ENCODE peak calls at places on chromosomes 4 and X, in five cellular contexts. One of them, this sample, is unnamed.

GRCh38 chr4:40516651-40517050 is 113.0 kb downstream of the RBM47 start:
- DNase-seq in IMR-90: no peak
- DNase-seq in body of pancreas: no peak
- DNase-seq in ovary: no peak
- DNase-seq in adrenal gland: no peak
- DNase-seq in this sample: no peak

GRCh38 chr4:179625391-179625790 is 2183.2 kb upstream of the AGA start:
- DNase-seq in IMR-90: peak; percentile 91
- DNase-seq in adrenal gland: no peak
- DNase-seq in ovary: no peak
- DNase-seq in body of pancreas: no peak
- DNase-seq in this sample: no peak

GRCh38 chrX:114581528-114582263 is 2.2 kb upstream of the HTR2C start:
- DNase-seq in adrenal gland: no peak
- DNase-seq in body of pancreas: no peak
- DNase-seq in ovary: no peak
- DNase-seq in IMR-90: no peak
- DNase-seq in this sample: no peak

GRCh38 chr4:40585201-40585789 is 44.4 kb downstream of the RBM47 start:
- DNase-seq in IMR-90: no peak
- DNase-seq in adrenal gland: no peak
- DNase-seq in ovary: no peak
- DNase-seq in body of pancreas: no peak
- DNase-seq in this sample: no peak

GRCh38 chr4:96602661-96603060 is 762.8 kb downstream of the PDHA2 start:
- DNase-seq in adrenal gland: no peak
- DNase-seq in ovary: no peak
- DNase-seq in body of pancreas: no peak
- DNase-seq in IMR-90: no peak
- DNase-seq in this sample: no peak

GRCh38 chrX:21949689-21950088 is 9.2 kb downstream of the SMS start:
- DNase-seq in IMR-90: no peak
- DNase-seq in ovary: no peak
- DNase-seq in adrenal gland: no peak
- DNase-seq in body of pancreas: no peak
- DNase-seq in this sample: no peak

GRCh38 chrX:108070891-108071290 is 20.5 kb downstream of the PSMD10 start:
- DNase-seq in body of pancreas: no peak
- DNase-seq in ovary: no peak
- DNase-seq in adrenal gland: no peak
- DNase-seq in IMR-90: peak; percentile 88
- DNase-seq in this sample: no peak

GRCh38 chr4:108060164-108060563 is 70.5 kb downstream of the HADH start:
- DNase-seq in ovary: no peak
- DNase-seq in IMR-90: peak; percentile 46
- DNase-seq in body of pancreas: no peak
- DNase-seq in adrenal gland: peak; percentile 34
- DNase-seq in this sample: no peak

GRCh38 chrX:139052461-139052860 is 340.9 kb upstream of the FGF13 start:
- DNase-seq in IMR-90: no peak
- DNase-seq in body of pancreas: no peak
- DNase-seq in adrenal gland: no peak
- DNase-seq in ovary: no peak
- DNase-seq in this sample: no peak

GRCh38 chr4:135123632-135124031 is 922.0 kb upstream of the PABPC4L start:
- DNase-seq in ovary: no peak
- DNase-seq in IMR-90: no peak
- DNase-seq in body of pancreas: no peak
- DNase-seq in adrenal gland: no peak
- DNase-seq in this sample: no peak

GRCh38 chr4:100009490-100009889 is 59.4 kb upstream of the H2AZ1 start:
- DNase-seq in adrenal gland: no peak
- DNase-seq in ovary: no peak
- DNase-seq in body of pancreas: no peak
- DNase-seq in IMR-90: no peak
- DNase-seq in this sample: no peak

GRCh38 chr4:136558940-136559494 is 973.3 kb downstream of the PCDH18 start:
- DNase-seq in ovary: no peak
- DNase-seq in IMR-90: no peak
- DNase-seq in adrenal gland: no peak
- DNase-seq in body of pancreas: no peak
- DNase-seq in this sample: no peak

GRCh38 chr4:74900862-74901261 is 32.1 kb upstream of the PARM1 start:
- DNase-seq in adrenal gland: no peak
- DNase-seq in IMR-90: no peak
- DNase-seq in ovary: no peak
- DNase-seq in body of pancreas: no peak
- DNase-seq in this sample: no peak

GRCh38 chr4:66489783-66490452 is 819.6 kb upstream of the EPHA5 start:
- DNase-seq in ovary: no peak
- DNase-seq in IMR-90: peak; percentile 65
- DNase-seq in adrenal gland: no peak
- DNase-seq in body of pancreas: no peak
- DNase-seq in this sample: no peak

GRCh38 chr4:4492161-4492847 is 49.5 kb downstream of the STX18 start:
- DNase-seq in ovary: no peak
- DNase-seq in body of pancreas: no peak
- DNase-seq in adrenal gland: no peak
- DNase-seq in IMR-90: peak; percentile 77
- DNase-seq in this sample: no peak

GRCh38 chr4:105786748-105787147 is 78.2 kb downstream of the GSTCD start:
- DNase-seq in IMR-90: no peak
- DNase-seq in ovary: no peak
- DNase-seq in adrenal gland: no peak
- DNase-seq in body of pancreas: no peak
- DNase-seq in this sample: no peak

GRCh38 chr4:40846556-40846955 is 96.8 kb downstream of the NSUN7 start:
- DNase-seq in adrenal gland: no peak
- DNase-seq in IMR-90: no peak
- DNase-seq in body of pancreas: no peak
- DNase-seq in ovary: no peak
- DNase-seq in this sample: no peak

GRCh38 chrX:131792356-131792749 is 230.7 kb upstream of the STK26 start:
- DNase-seq in body of pancreas: no peak
- DNase-seq in adrenal gland: peak; percentile 93
- DNase-seq in IMR-90: peak; percentile 94
- DNase-seq in ovary: peak; percentile 88
- DNase-seq in this sample: peak; percentile 84

GRCh38 chr4:19913670-19914069 is 338.0 kb upstream of the SLIT2 start:
- DNase-seq in body of pancreas: no peak
- DNase-seq in adrenal gland: no peak
- DNase-seq in ovary: no peak
- DNase-seq in IMR-90: peak; percentile 6
- DNase-seq in this sample: no peak

GRCh38 chr4:89836897-89837384 is at the start of gene SNCA:
- DNase-seq in adrenal gland: peak; percentile 51
- DNase-seq in IMR-90: peak; percentile 21
- DNase-seq in ovary: peak; percentile 85
- DNase-seq in body of pancreas: peak; percentile 35
- DNase-seq in this sample: peak; percentile 58

DNA sequence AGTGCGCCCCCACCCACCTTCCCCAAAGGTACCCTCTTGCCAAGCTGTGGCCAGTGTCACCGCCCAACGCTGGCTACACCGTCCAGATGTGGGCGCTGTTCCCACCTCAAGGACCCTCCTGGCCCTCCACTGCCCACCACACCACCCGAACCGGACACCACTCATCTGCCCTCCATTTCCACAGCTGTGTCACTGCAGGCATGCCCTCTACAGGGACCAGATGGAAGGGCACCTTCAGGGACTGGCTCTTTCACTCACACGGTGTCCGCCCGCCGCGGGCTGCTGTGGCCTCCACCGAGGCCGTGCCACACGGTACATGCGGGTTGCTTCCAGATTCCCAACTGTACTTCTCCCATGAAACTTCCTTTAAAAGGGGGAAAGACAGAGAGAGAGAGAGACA is 87.7 kb downstream of the FAM53A start:
- DNase-seq in ovary: peak; percentile 23
- DNase-seq in IMR-90: no peak
- DNase-seq in body of pancreas: no peak
- DNase-seq in adrenal gland: no peak
- DNase-seq in this sample: peak; percentile 1
- TF ChIP-seq CTCF in ovary: no peak
- TF ChIP-seq CTCF in IMR-90: no peak
- TF ChIP-seq CTCF in body of pancreas: no peak
- TF ChIP-seq CTCF in adrenal gland: no peak
- TF ChIP-seq CTCF in this sample: no peak

GRCh38 chrX:65671286-65671685 is 3.8 kb downstream of the MSN start:
- DNase-seq in ovary: no peak
- DNase-seq in body of pancreas: no peak
- DNase-seq in IMR-90: no peak
- DNase-seq in adrenal gland: no peak
- DNase-seq in this sample: no peak

GRCh38 chrX:65668362-65669310 is 1.2 kb downstream of the MSN start:
- DNase-seq in body of pancreas: no peak
- DNase-seq in ovary: peak; percentile 70
- DNase-seq in adrenal gland: peak; percentile 62
- DNase-seq in IMR-90: peak; percentile 80
- DNase-seq in this sample: peak; percentile 56

GRCh38 chrX:65674351-65674893 is 7.0 kb downstream of the MSN start:
- DNase-seq in ovary: no peak
- DNase-seq in IMR-90: peak; percentile 31
- DNase-seq in body of pancreas: no peak
- DNase-seq in adrenal gland: no peak
- DNase-seq in this sample: no peak

GRCh38 chrX:65673857-65674350 is 6.5 kb downstream of the MSN start:
- DNase-seq in IMR-90: no peak
- DNase-seq in ovary: no peak
- DNase-seq in body of pancreas: no peak
- DNase-seq in adrenal gland: no peak
- DNase-seq in this sample: no peak

GRCh38 chrX:65671966-65672365 is 4.5 kb downstream of the MSN start:
- DNase-seq in body of pancreas: no peak
- DNase-seq in adrenal gland: no peak
- DNase-seq in ovary: no peak
- DNase-seq in IMR-90: no peak
- DNase-seq in this sample: no peak
- H3K4me1 ChIP-seq in body of pancreas: peaks cover 8% of the 10 kb centered on the region
- H3K4me1 ChIP-seq in adrenal gland: peaks cover 15% of the 10 kb centered on the region
- H3K4me1 ChIP-seq in ovary: peaks cover 4% of the 10 kb centered on the region
- H3K4me1 ChIP-seq in IMR-90: peaks cover 4% of the 10 kb centered on the region
- H3K4me1 ChIP-seq in this sample: no peaks in the 10 kb centered on the region

DNA sequence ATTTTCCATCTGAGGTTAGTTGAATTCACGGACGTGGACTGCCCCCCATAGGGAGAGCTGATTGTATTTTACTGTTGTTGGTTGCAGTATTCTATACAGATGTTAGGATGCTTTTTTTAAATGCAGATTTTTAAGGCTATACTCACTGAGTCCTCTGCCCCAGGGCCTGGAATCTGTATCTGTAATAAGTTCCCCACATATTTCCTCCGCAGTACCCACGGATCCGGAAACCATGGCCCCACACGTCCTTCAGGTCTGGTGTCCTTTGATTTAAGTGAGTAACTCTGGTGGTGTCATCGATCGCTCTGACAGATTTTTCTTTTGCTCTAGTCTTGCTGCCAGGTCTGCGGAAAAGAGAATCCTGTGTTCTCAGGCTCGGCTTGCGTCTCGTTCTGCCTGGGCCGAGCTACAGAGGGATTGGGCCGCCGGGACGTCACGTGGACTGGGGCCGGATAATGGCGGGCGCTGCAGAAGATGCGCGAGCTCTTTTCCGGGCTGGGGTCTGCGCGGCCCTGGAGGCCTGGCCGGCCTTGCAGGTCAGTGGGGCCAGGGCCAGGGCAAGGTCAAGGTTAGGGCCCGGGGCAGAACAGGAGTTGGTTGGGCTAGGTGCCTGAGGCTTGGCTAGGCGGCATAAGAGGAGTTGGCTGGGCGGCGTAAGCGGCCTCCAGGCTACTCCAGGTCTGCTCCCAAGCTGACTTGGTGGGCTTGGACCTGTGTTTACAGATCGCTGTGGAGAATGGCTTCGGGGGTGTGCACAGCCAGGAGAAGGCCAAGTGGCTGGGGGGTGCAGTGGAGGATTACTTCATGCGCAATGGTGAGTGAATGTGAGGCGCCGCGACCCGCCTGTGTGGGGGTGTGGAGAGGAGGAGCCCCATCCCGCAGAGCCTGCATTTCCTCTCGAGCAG is at the start of gene TSR2:
- DNase-seq in IMR-90: peak; percentile 87
- DNase-seq in adrenal gland: peak; percentile 81
- DNase-seq in ovary: peak; percentile 81
- DNase-seq in body of pancreas: peak; percentile 79
- DNase-seq in this sample: peak; percentile 75
- TF ChIP-seq POLR2A in IMR-90: no peak
- TF ChIP-seq POLR2A in adrenal gland: peak; percentile 22
- TF ChIP-seq POLR2A in ovary: peak; percentile 47
- TF ChIP-seq POLR2A in body of pancreas: peak; percentile 65
- TF ChIP-seq POLR2A in this sample: peak; percentile 31

GRCh38 chr4:83771113-83771705 is 235.3 kb downstream of the GPAT3 start:
- DNase-seq in ovary: no peak
- DNase-seq in IMR-90: peak; percentile 60
- DNase-seq in body of pancreas: peak; percentile 33
- DNase-seq in adrenal gland: no peak
- DNase-seq in this sample: no peak
- TF ChIP-seq CTCF in ovary: no peak
- TF ChIP-seq CTCF in IMR-90: peak; percentile 88
- TF ChIP-seq CTCF in body of pancreas: peak; percentile 39
- TF ChIP-seq CTCF in adrenal gland: peak; percentile 13
- TF ChIP-seq CTCF in this sample: peak; percentile 44

DNA sequence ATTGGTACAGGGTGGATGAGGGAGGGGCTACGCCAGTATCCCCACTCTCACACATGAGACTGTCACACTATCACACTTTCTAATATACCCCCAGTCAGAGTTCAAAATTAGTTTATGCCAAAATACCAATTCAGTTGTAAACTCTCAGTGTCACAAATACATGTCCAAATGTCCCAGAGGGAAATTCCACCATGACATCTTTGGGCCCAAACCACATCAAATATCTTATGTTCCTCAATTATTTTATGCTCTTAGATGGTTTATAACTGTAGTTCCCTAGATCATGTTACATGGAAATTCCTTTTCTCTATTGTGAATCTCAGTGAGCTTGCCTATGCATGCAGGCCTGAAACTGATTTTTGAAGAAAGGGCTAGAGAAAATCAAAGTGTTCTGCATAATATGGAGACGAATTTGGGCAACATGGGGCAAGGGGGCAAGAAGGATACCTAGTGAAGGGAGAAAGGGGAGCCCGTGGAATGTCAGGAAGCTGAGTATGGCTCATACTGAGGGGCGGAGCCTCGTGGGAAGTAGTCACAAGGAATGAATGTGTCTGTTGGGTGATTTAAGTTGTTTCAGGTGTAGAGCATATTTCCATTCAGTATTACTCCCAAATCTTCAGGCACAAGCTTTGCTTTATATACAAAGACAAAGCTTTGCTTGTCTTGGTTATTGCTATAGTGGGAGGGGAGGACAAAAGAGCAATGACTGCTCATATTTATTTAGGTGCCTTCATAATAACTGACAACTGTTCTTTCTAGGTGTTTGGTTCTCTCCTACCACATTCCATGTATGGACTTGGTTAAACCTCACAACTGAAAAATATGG is 40.8 kb downstream of the CLNK start:
- DNase-seq in ovary: no peak
- DNase-seq in IMR-90: peak; percentile 20
- DNase-seq in body of pancreas: no peak
- DNase-seq in adrenal gland: no peak
- DNase-seq in this sample: no peak
- H3K4me1 ChIP-seq in ovary: peaks cover 1% of the 10 kb centered on the region
- H3K4me1 ChIP-seq in IMR-90: peaks cover 3% of the 10 kb centered on the region
- H3K4me1 ChIP-seq in body of pancreas: no peaks in the 10 kb centered on the region
- H3K4me1 ChIP-seq in adrenal gland: no peaks in the 10 kb centered on the region
- H3K4me1 ChIP-seq in this sample: no peaks in the 10 kb centered on the region